ENCODE peak calls at places on chromosomes 3 and 15, in eight cellular contexts. W is SJSA1, E is heart left ventricle, Y is left ventricle myocardium inferior, S is kidney, V is ovary, G is GM23248, O is stomach. R is an unnamed sample.

GRCh38 chr15:20341901-20342605 is 199.5 kb downstream of the GOLGA6L6 start:
- DNase-seq in G (no peak), S (peak; percentile 95), E (peak; percentile 82), O (peak; percentile 72), Y (peak; percentile 76), V (peak; percentile 63), W (peak; percentile 86), R (no peak)

GRCh38 chr3:196883361-196883760 is 15.6 kb downstream of the SENP5 start:
- DNase-seq in G (no peak), S (no peak), W (no peak), E (no peak), O (no peak), V (no peak), Y (no peak), R (no peak)

GRCh38 chr3:189754356-189754755 is 123.2 kb downstream of the TP63 start:
- DNase-seq in G (no peak), Y (no peak), W (no peak), S (no peak), O (no peak), E (no peak), V (no peak), R (no peak)

GRCh38 chr3:9779197-9779596 is 9.4 kb upstream of the CAMK1 start:
- DNase-seq in O (no peak), S (no peak), W (no peak), G (no peak), E (no peak), Y (no peak), V (no peak), R (no peak)

GRCh38 chr3:193851941-193852674 is 259.1 kb downstream of the OPA1 start:
- DNase-seq in E (no peak), V (no peak), S (peak; percentile 79), O (peak; percentile 88), Y (no peak), W (no peak), G (no peak), R (no peak)

GRCh38 chr3:97935842-97936241 is 36.4 kb downstream of the RIOX2 start:
- DNase-seq in G (no peak), S (no peak), O (no peak), Y (no peak), W (no peak), V (no peak), E (no peak), R (no peak)

GRCh38 chr3:46674031-46674592 is 19.4 kb downstream of the ALS2CL start:
- DNase-seq in E (no peak), G (no peak), O (no peak), W (no peak), V (peak; percentile 11), S (peak; percentile 37), Y (peak; percentile 9), R (no peak)

GRCh38 chr3:132405609-132406299 is 11.5 kb upstream of the DNAJC13 start:
- DNase-seq in W (no peak), Y (no peak), S (no peak), G (peak; percentile 15), V (no peak), O (no peak), E (no peak), R (peak; percentile 3)

GRCh38 chr3:128354788-128355548 is 111.7 kb downstream of the DNAJB8 start:
- DNase-seq in E (no peak), G (no peak), S (peak; percentile 30), Y (no peak), V (peak; percentile 10), W (no peak), O (no peak), R (no peak)

GRCh38 chr3:53259427-53260259 is 3.8 kb upstream of the TKT start:
- DNase-seq in Y (peak; percentile 25), S (no peak), E (no peak), V (no peak), W (no peak), O (no peak), G (no peak), R (peak; percentile 42)

GRCh38 chr3:133742351-133743091 is 3.7 kb upstream of the TF start:
- DNase-seq in G (peak; percentile 18), V (no peak), E (no peak), O (no peak), Y (no peak), W (no peak), S (no peak), R (peak; percentile 50)

GRCh38 chr3:31364711-31365110 is 168.0 kb upstream of the STT3B start:
- DNase-seq in Y (no peak), W (no peak), S (no peak), O (no peak), G (peak; percentile 78), V (no peak), E (no peak), R (peak; percentile 81)

GRCh38 chr3:43766672-43767465 is 76.1 kb downstream of the ABHD5 start:
- DNase-seq in Y (no peak), W (no peak), V (no peak), S (no peak), E (no peak), O (no peak), G (peak; percentile 90), R (no peak)

GRCh38 chr3:52557011-52557410 is 20.6 kb downstream of the UQCC5 start:
- DNase-seq in E (no peak), Y (no peak), G (no peak), V (no peak), S (no peak), W (no peak), O (no peak), R (no peak)

GRCh38 chr3:145087038-145087437 is 1073.9 kb downstream of the PLOD2 start:
- DNase-seq in S (no peak), Y (no peak), W (no peak), G (no peak), O (no peak), V (no peak), E (no peak), R (no peak)

GRCh38 chr3:50263443-50264388 is 5.2 kb upstream of the SEMA3B start:
- DNase-seq in Y (no peak), W (no peak), G (peak; percentile 53), O (no peak), E (no peak), S (no peak), V (peak; percentile 74), R (no peak)
- H3K27ac ChIP-seq in Y (peak overlapping the region; percentile 99), W (peak overlapping the region; percentile 30), G (peak overlapping the region; percentile 48), O (peak overlapping the region; percentile 96), E (peak overlapping the region; percentile 100), S (peak overlapping the region; percentile 94), V (peak overlapping the region; percentile 62), R (peak overlapping the region; percentile 23)

GRCh38 chr3:156150434-156151066 is 30.2 kb downstream of the KCNAB1 start:
- DNase-seq in V (peak; percentile 40), G (peak; percentile 82), O (peak; percentile 54), S (no peak), W (no peak), E (peak; percentile 42), Y (no peak), R (peak; percentile 78)
- H3K27ac ChIP-seq in V (no peak overlapping the region), G (no peak overlapping the region), O (peak overlapping the region; percentile 56), S (no peak overlapping the region), W (no peak overlapping the region), E (peak overlapping the region; percentile 57), Y (peak overlapping the region; percentile 71), R (no peak overlapping the region)

DNA sequence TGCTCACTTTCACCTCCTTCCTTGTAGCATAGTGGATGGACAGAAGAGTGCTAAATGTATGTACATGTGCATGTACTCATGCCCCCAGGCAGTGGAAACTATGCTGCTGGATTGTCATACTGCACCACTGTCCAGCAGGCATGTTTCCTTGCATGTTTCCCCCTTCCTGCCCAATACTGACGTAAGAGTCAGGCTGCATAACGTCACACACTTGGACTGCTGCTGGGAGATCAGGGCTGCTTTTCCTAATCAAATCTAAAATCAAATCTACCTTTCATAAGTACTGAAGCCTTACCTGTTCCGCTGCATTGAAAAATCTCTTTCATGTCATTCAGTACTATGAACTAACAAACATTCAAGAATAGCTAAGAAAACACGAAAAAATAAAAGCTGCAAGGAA is 67.9 kb upstream of the ROBO1 start:
- DNase-seq in W (no peak), O (no peak), S (no peak), Y (no peak), E (no peak), V (no peak), G (no peak), R (peak; percentile 0)
- H3K27ac ChIP-seq in W (no peak overlapping the region), O (no peak overlapping the region), S (no peak overlapping the region), Y (no peak overlapping the region), E (no peak overlapping the region), V (no peak overlapping the region), G (no peak overlapping the region), R (no peak overlapping the region)

GRCh38 chr15:40933520-40933904 is 4.4 kb downstream of the DLL4 start:
- DNase-seq in S (no peak), O (no peak), W (no peak), G (no peak), V (no peak), E (no peak), Y (no peak), R (no peak)
- H3K27ac ChIP-seq in S (no peak overlapping the region), O (peak overlapping the region; percentile 57), W (no peak overlapping the region), G (no peak overlapping the region), V (no peak overlapping the region), E (peak overlapping the region; percentile 86), Y (peak overlapping the region; percentile 92), R (no peak overlapping the region)

DNA sequence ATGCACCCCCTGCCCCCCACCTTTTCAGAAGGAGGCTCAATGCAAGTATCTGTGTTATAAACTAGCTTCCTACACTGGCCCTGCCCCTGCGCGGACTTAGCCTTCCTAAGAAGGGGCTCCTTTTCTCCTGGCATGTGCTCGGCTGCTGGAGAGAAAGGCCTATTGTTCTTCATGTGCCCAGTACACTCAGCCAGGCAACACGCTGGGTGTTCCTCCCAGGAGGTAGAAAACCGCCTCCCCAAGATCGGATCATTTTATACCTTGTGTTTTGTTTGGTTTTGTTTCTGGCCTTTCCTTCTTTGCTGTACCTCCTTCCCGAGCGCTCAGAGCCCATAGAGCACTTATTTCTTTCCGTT is 30.2 kb downstream of the CCNL1 start:
- DNase-seq in W (peak; percentile 73), V (no peak), E (no peak), Y (no peak), S (no peak), G (no peak), O (peak; percentile 53), R (peak; percentile 70)
- H3K27ac ChIP-seq in W (peak overlapping the region; percentile 87), V (no peak overlapping the region), E (peak overlapping the region; percentile 77), Y (peak overlapping the region; percentile 89), S (peak overlapping the region; percentile 82), G (peak overlapping the region; percentile 85), O (peak overlapping the region; percentile 85), R (no peak overlapping the region)

GRCh38 chr3:122515020-122515468 is 305 bp upstream of the KPNA1 start:
- DNase-seq in O (no peak), G (no peak), W (no peak), V (peak; percentile 39), S (no peak), E (no peak), Y (no peak), R (no peak)
- H3K27ac ChIP-seq in O (peak overlapping the region; percentile 93), G (no peak overlapping the region), W (peak overlapping the region; percentile 90), V (peak overlapping the region; percentile 85), S (no peak overlapping the region), E (peak overlapping the region; percentile 98), Y (peak overlapping the region; percentile 98), R (no peak overlapping the region)

GRCh38 chr3:56795097-56795806 is 6.5 kb downstream of the ARHGEF3 start:
- DNase-seq in S (no peak), V (no peak), E (no peak), O (no peak), Y (no peak), W (no peak), G (peak; percentile 33), R (peak; percentile 71)
- H3K27ac ChIP-seq in S (peak overlapping the region; percentile 56), V (no peak overlapping the region), E (peak overlapping the region; percentile 14), O (peak overlapping the region; percentile 74), Y (peak overlapping the region; percentile 48), W (no peak overlapping the region), G (no peak overlapping the region), R (no peak overlapping the region)